ENCODE peak calls at places on chromosomes 13 and 19, in five cellular contexts. K is cardiac muscle cell, J is ascending aorta, N is colonic mucosa, C is uterus. Q is an unnamed sample.

GRCh38 chr13:95641961-95642621 is 2.4 kb downstream of the DZIP1 start:
- DNase-seq in K (peak), N (peak), J (peak), C (peak), Q (peak)

GRCh38 chr13:41008349-41008980 is 10.7 kb downstream of the ELF1 start:
- DNase-seq in C (no peak), J (no peak), K (no peak), N (no peak), Q (no peak)

GRCh38 chr13:79295906-79296564 is 110.0 kb downstream of the RBM26 start:
- DNase-seq in N (no peak), C (no peak), K (no peak), J (no peak), Q (peak)

GRCh38 chr13:24503376-24503690 is 9.2 kb downstream of the PARP4 start:
- DNase-seq in N (peak), K (peak), J (no peak), C (no peak), Q (no peak)

GRCh38 chr19:9435279-9436268 is at the start of gene ZNF266:
- DNase-seq in J (peak), N (peak), K (peak), C (peak), Q (peak)

GRCh38 chr19:7434391-7434790 is 54.4 kb downstream of the PEX11G start:
- DNase-seq in C (no peak), N (no peak), K (no peak), J (no peak), Q (no peak)

GRCh38 chr19:35052599-35053190 is 11.2 kb downstream of the HPN start:
- DNase-seq in K (no peak), J (no peak), C (no peak), N (no peak), Q (no peak)

GRCh38 chr19:30064776-30065494 is 122.9 kb downstream of the URI1 start:
- DNase-seq in J (peak), K (no peak), N (no peak), C (no peak), Q (peak)

GRCh38 chr13:19782049-19782726 is 557 bp downstream of the PSPC1 start:
- DNase-seq in N (peak), K (peak), J (peak), C (peak), Q (peak)

GRCh38 chr19:38841787-38842438 is 7.9 kb downstream of the HNRNPL start:
- DNase-seq in J (no peak), N (no peak), C (no peak), K (no peak), Q (no peak)

GRCh38 chr19:17055636-17056035 is 19.6 kb downstream of the HAUS8 start:
- DNase-seq in K (no peak), N (no peak), C (no peak), J (no peak), Q (no peak)

GRCh38 chr13:30907167-30907761 is 1.2 kb downstream of the MEDAG start:
- DNase-seq in N (no peak), J (peak), K (no peak), C (no peak), Q (no peak)

GRCh38 chr13:93525087-93525486 is 298.5 kb downstream of the GPC6 start:
- DNase-seq in C (no peak), K (no peak), J (no peak), N (no peak), Q (no peak)

GRCh38 chr19:14563989-14564650 is 7.7 kb downstream of the NDUFB7 start:
- DNase-seq in N (no peak), K (no peak), J (no peak), C (no peak), Q (no peak)

GRCh38 chr13:113672002-113672651 is 5.1 kb downstream of the GRK1 start:
- DNase-seq in N (no peak), J (peak), K (no peak), C (no peak), Q (no peak)

GRCh38 chr13:73672492-73672891 is 461.7 kb downstream of the KLF12 start:
- DNase-seq in N (peak), C (no peak), J (no peak), K (no peak), Q (no peak)

GRCh38 chr13:113547248-113547971 is 37.1 kb upstream of the TFDP1 start:
- DNase-seq in C (no peak), N (peak), J (peak), K (no peak), Q (peak)

GRCh38 chr13:51255556-51255955 is 33.4 kb downstream of the FAM124A start:
- DNase-seq in K (no peak), C (no peak), N (no peak), J (no peak), Q (no peak)

GRCh38 chr13:43374621-43375020 is 351.2 kb downstream of the DNAJC15 start:
- DNase-seq in J (no peak), K (no peak), C (no peak), N (no peak), Q (no peak)

GRCh38 chr13:112106467-112107141 is 39.7 kb downstream of the SOX1 start:
- DNase-seq in J (no peak), C (no peak), N (no peak), K (no peak), Q (no peak)

GRCh38 chr13:45084515-45084914 is 35.8 kb upstream of the GTF2F2 start:
- DNase-seq in C (no peak), K (no peak), J (no peak), N (no peak), Q (no peak)

GRCh38 chr13:78138756-78139155 is 220.1 kb upstream of the EDNRB start:
- DNase-seq in N (no peak), C (no peak), K (no peak), J (no peak), Q (no peak)

GRCh38 chr19:12825259-12826131 is 8.9 kb downstream of the RTBDN start:
- DNase-seq in C (no peak), K (peak), J (no peak), N (no peak), Q (peak)

GRCh38 chr19:48588670-48589399 is 17.7 kb upstream of the SPACA4 start:
- DNase-seq in J (peak), K (peak), C (peak), N (peak), Q (peak)

GRCh38 chr13:57409121-57409520 is 222.4 kb upstream of the PCDH17 start:
- DNase-seq in J (no peak), C (no peak), K (peak), N (no peak), Q (no peak)

DNA sequence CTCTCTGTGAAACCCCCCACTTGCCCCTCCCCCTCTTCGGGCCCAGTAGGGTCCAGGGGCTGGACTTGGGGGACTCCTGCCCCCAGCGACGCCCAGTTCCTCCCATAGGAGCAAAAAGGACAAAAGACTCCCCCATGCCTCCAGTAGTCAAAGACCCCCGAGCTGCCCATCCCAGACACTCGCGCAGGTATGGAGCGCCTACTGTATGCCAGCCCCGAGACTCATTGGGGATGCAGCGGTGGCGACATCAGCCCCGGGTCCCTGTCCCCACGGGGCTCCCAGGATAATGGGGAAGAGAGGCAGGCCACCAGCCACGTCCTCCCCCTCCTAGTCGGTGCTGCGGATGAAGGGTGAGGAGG is 18.3 kb upstream of the ZNRF4 start:
- DNase-seq in N (no peak), J (no peak), C (no peak), K (no peak), Q (no peak)
- TF ChIP-seq CTCF in N (no peak), J (no peak), C (no peak), K (no peak), Q (no peak)

GRCh38 chr13:42046448-42046847 is 2.0 kb upstream of the DGKH start:
- DNase-seq in J (no peak), K (no peak), C (no peak), N (no peak), Q (no peak)

GRCh38 chr13:42048323-42048624 is 174 bp upstream of the DGKH start:
- DNase-seq in C (no peak), K (no peak), J (no peak), N (no peak), Q (no peak)

GRCh38 chr13:42047561-42048322 is 706 bp upstream of the DGKH start:
- DNase-seq in N (peak), C (peak), K (peak), J (peak), Q (peak)

GRCh38 chr13:42049454-42049780 is 969 bp downstream of the DGKH start:
- DNase-seq in C (no peak), K (no peak), N (no peak), J (no peak), Q (no peak)

GRCh38 chr13:42048625-42049453 is at the start of gene DGKH:
- DNase-seq in N (peak), K (peak), J (peak), C (peak), Q (peak)
- TF ChIP-seq CTCF in N (no peak), K (peak), J (peak), C (no peak), Q (no peak)

GRCh38 chr19:44141191-44142013 is at the start of gene ZNF234:
- DNase-seq in C (peak), N (peak), K (peak), J (peak), Q (peak)
- TF ChIP-seq CTCF in C (no peak), N (no peak), K (no peak), J (no peak), Q (no peak)

GRCh38 chr13:60169239-60170031 is 5.7 kb upstream of the DIAPH3 start:
- DNase-seq in K (no peak), N (no peak), J (no peak), C (no peak), Q (no peak)
- TF ChIP-seq CTCF in K (no peak), N (no peak), J (no peak), C (no peak), Q (no peak)

GRCh38 chr13:100541882-100542545 is 46.6 kb downstream of the GGACT start:
- DNase-seq in N (peak), K (no peak), J (no peak), C (no peak), Q (no peak)

GRCh38 chr13:100544866-100545683 is 43.5 kb downstream of the GGACT start:
- DNase-seq in J (peak), C (no peak), K (no peak), N (no peak), Q (peak)

GRCh38 chr13:100543872-100544602 is 44.6 kb downstream of the GGACT start:
- DNase-seq in N (no peak), J (peak), C (no peak), K (no peak), Q (no peak)

GRCh38 chr13:100540621-100541020 is 48.0 kb downstream of the GGACT start:
- DNase-seq in N (peak), K (no peak), J (no peak), C (no peak), Q (no peak)

GRCh38 chr13:100542546-100543156 is 45.9 kb downstream of the GGACT start:
- DNase-seq in C (no peak), J (no peak), N (no peak), K (no peak), Q (no peak)
- TF ChIP-seq CTCF in C (no peak), J (peak), N (peak), K (peak), Q (no peak)

GRCh38 chr19:57558525-57558924 is 1.1 kb downstream of the ZNF550 start:
- DNase-seq in J (no peak), K (peak), C (no peak), N (no peak), Q (no peak)
- TF ChIP-seq CTCF in J (no peak), K (peak), C (no peak), N (no peak), Q (no peak)